ENCODE peak calls at places on chromosomes 12 and 14, in six cellular contexts. N is lower leg skin; W is CD8-positive, alpha-beta T cell; Q is lung; J is GM12865; B is fibroblast of lung. P is an unnamed sample.

GRCh38 chr12:108313609-108314331 is 25.3 kb downstream of the CMKLR1 start:
- DNase-seq in W (no peak), B (no peak), Q (no peak), J (peak; percentile 45), N (no peak), P (no peak)

GRCh38 chr14:52061890-52062289 is 7.0 kb downstream of the NID2 start:
- DNase-seq in N (no peak), J (no peak), Q (no peak), B (no peak), W (no peak), P (no peak)

GRCh38 chr12:99996095-99996494 is 11.4 kb upstream of the ANKS1B start:
- DNase-seq in W (no peak), B (no peak), N (no peak), J (no peak), Q (no peak), P (no peak)

GRCh38 chr14:103151270-103151933 is 28.1 kb downstream of the TNFAIP2 start:
- DNase-seq in W (no peak), Q (no peak), B (no peak), J (peak; percentile 19), N (no peak), P (no peak)

GRCh38 chr12:57148469-57149308 is 1.3 kb upstream of the LRP1-AS start:
- DNase-seq in J (no peak), N (peak; percentile 72), W (no peak), B (peak; percentile 89), Q (no peak), P (no peak)

GRCh38 chr14:30957813-30958370 is 67.6 kb upstream of the AP4S1 start:
- DNase-seq in N (no peak), W (no peak), Q (no peak), J (no peak), B (no peak), P (no peak)

GRCh38 chr14:75854247-75854799 is 127.5 kb downstream of the TGFB3 start:
- DNase-seq in J (no peak), W (no peak), N (no peak), B (peak; percentile 81), Q (no peak), P (no peak)

GRCh38 chr12:115632323-115632722 is 645.2 kb downstream of the MED13L start:
- DNase-seq in B (peak; percentile 35), N (no peak), Q (no peak), W (no peak), J (peak; percentile 24), P (no peak)

GRCh38 chr12:59164991-59165718 is 244.9 kb upstream of the LRIG3 start:
- DNase-seq in B (peak; percentile 69), J (peak; percentile 10), Q (no peak), W (no peak), N (peak; percentile 29), P (peak; percentile 10)

GRCh38 chr14:75877292-75877691 is 104.5 kb downstream of the TGFB3 start:
- DNase-seq in Q (no peak), W (no peak), N (no peak), J (no peak), B (peak; percentile 98), P (peak; percentile 92)

DNA sequence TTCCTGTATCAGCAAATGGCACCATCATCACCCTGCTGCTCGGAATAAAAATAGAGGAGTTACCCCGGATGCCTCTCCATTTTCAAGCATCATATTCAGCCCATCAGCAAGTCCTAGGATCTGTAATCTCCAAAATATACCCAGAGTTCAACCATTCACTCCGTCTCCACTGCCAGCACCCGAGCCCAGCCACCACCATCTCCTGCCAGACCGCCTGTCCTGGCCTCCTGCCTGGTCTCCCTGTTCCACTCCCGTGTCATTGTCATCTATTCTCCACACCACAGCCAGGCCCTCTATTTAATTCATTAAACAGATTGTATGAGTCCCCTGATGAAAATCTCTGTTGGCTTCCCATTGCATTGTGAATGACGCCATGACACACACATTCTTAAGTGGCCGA is 473.6 kb downstream of the AACS start:
- DNase-seq in B (no peak), W (no peak), N (no peak), Q (no peak), J (no peak), P (no peak)
- H3K4me3 ChIP-seq in B (no peak overlapping the region), W (no peak overlapping the region), N (no peak overlapping the region), Q (no peak overlapping the region), J (no peak overlapping the region), P (no peak overlapping the region)

GRCh38 chr14:65939184-65939583 is 526.7 kb downstream of the FUT8 start:
- DNase-seq in Q (no peak), J (no peak), N (no peak), B (no peak), W (no peak), P (no peak)
- H3K4me3 ChIP-seq in Q (no peak overlapping the region), J (no peak overlapping the region), N (no peak overlapping the region), B (no peak overlapping the region), W (no peak overlapping the region), P (no peak overlapping the region)

GRCh38 chr12:126727656-126728055 is 1539.3 kb upstream of the TMEM132C start:
- DNase-seq in Q (no peak), B (no peak), J (no peak), W (no peak), N (no peak), P (no peak)
- H3K4me3 ChIP-seq in Q (no peak overlapping the region), B (no peak overlapping the region), J (no peak overlapping the region), W (no peak overlapping the region), N (no peak overlapping the region), P (no peak overlapping the region)

DNA sequence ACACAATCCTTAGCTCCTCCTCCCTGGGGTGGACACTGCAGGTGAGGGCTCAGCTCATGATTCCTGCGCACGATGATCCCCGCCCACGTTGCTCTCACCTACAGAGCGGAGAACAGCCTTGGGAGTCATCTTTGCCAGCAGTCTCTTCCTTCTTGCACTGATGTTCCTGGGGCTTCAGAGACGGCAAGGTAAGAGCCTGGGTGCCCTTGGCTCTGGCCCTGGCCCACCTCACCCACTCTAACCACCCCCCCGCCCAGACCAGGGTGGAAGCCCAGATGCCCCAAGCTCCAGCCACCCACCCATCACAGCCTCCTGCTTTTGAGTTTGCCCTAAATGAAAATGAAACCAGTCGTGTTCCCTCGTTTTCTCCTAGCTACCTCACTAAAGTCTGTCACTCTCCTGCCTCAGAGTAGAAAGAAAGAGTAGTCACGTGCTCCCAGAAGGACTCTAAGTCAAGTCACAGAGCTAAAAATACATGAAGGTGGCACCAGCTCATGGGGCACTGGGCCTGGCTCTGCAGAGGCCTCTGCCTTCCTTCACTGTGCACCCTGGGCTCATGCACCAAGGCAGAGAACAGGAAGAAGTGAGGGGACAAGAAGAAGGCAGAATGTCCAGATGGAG is 9.0 kb downstream of the TAPBPL start:
- DNase-seq in W (no peak), N (no peak), Q (no peak), J (peak; percentile 63), B (no peak), P (no peak)
- H3K4me3 ChIP-seq in W (peak overlapping the region; percentile 36), N (no peak overlapping the region), Q (no peak overlapping the region), J (peak overlapping the region; percentile 53), B (no peak overlapping the region), P (no peak overlapping the region)

DNA sequence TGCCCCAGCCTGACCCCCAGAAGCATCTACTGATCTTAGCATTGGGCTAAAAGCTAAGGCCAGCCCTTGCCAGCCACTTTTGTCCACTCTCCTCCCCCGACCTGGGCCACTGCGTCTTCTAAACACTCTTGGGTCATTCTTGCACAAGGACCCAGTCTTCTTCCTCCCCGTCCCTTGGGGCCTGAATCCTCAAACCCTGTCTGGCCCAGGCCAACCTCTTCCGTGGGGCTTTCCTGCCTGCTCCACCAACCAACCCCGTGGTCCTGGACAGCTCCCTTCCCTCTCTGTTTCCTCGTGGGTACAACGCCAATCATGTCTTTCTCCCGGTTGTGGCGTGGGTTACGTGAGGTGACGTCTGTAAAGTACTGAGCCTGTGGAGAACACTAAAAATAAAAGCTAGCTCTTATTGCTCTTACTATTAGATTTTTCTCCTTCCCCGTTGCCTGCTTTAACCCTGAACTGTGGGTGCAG is 21.5 kb downstream of the FAM222A start:
- DNase-seq in Q (no peak), N (no peak), B (no peak), J (no peak), W (no peak), P (no peak)
- H3K4me3 ChIP-seq in Q (no peak overlapping the region), N (no peak overlapping the region), B (no peak overlapping the region), J (no peak overlapping the region), W (no peak overlapping the region), P (no peak overlapping the region)

GRCh38 chr12:95385246-95385645 is 88.7 kb upstream of the METAP2 start:
- DNase-seq in Q (no peak), B (peak; percentile 67), J (no peak), N (no peak), W (no peak), P (peak; percentile 67)
- H3K4me3 ChIP-seq in Q (no peak overlapping the region), B (peak overlapping the region; percentile 46), J (no peak overlapping the region), N (no peak overlapping the region), W (no peak overlapping the region), P (peak overlapping the region; percentile 39)

GRCh38 chr14:50225974-50226297 is 5.4 kb downstream of the SOS2 start:
- DNase-seq in Q (no peak), B (no peak), J (no peak), N (no peak), W (no peak), P (no peak)
- H3K4me3 ChIP-seq in Q (no peak overlapping the region), B (no peak overlapping the region), J (no peak overlapping the region), N (no peak overlapping the region), W (no peak overlapping the region), P (no peak overlapping the region)

GRCh38 chr14:21093769-21094681 is 4.4 kb downstream of the ZNF219 start:
- DNase-seq in B (no peak), N (no peak), W (no peak), Q (no peak), J (no peak), P (no peak)

GRCh38 chr14:21097616-21098133 is 780 bp downstream of the ZNF219 start:
- DNase-seq in Q (no peak), W (no peak), B (no peak), J (no peak), N (no peak), P (no peak)

GRCh38 chr14:21096889-21097615 is 1.4 kb downstream of the ZNF219 start:
- DNase-seq in N (no peak), B (no peak), J (no peak), W (no peak), Q (no peak), P (no peak)

GRCh38 chr14:21096438-21096837 is 2.0 kb downstream of the ZNF219 start:
- DNase-seq in B (no peak), Q (no peak), J (no peak), N (no peak), W (no peak), P (no peak)

GRCh38 chr14:21095430-21096205 is 2.8 kb downstream of the ZNF219 start:
- DNase-seq in W (no peak), B (peak; percentile 26), N (no peak), J (no peak), Q (no peak), P (peak; percentile 19)
- H3K4me3 ChIP-seq in W (no peak overlapping the region), B (no peak overlapping the region), N (no peak overlapping the region), J (no peak overlapping the region), Q (no peak overlapping the region), P (no peak overlapping the region)

GRCh38 chr12:49750027-49750977 is 8.9 kb downstream of the TMBIM6 start:
- DNase-seq in W (peak; percentile 39), Q (no peak), B (peak; percentile 84), J (peak; percentile 73), N (no peak), P (peak; percentile 50)
- H3K4me3 ChIP-seq in W (peak overlapping the region; percentile 6), Q (no peak overlapping the region), B (no peak overlapping the region), J (peak overlapping the region; percentile 1), N (no peak overlapping the region), P (no peak overlapping the region)

GRCh38 chr12:75481774-75482173 is 1.2 kb downstream of the GLIPR1 start:
- DNase-seq in B (peak; percentile 90), N (no peak), W (no peak), Q (no peak), J (no peak), P (peak; percentile 54)
- H3K4me3 ChIP-seq in B (peak overlapping the region; percentile 52), N (no peak overlapping the region), W (peak overlapping the region; percentile 51), Q (no peak overlapping the region), J (peak overlapping the region; percentile 85), P (peak overlapping the region; percentile 46)

P was measured in skeletal muscle cell.